ENCODE peak calls at places on chromosomes 6 and 20, in seven cellular contexts. G, X, D, I, R, B and C are unnamed samples.

GRCh38 chr6:149028767-149029405 is 282.1 kb downstream of the UST start:
- DNase-seq in G (peak), D (no peak), R (no peak), B (no peak), X (peak), I (peak), C (peak)

GRCh38 chr20:34921436-34921835 is 34.2 kb downstream of the GSS start:
- DNase-seq in D (no peak), G (no peak), B (no peak), I (no peak), X (no peak), R (no peak), C (peak)

GRCh38 chr6:139776051-139776450 is 401.6 kb upstream of the CITED2 start:
- DNase-seq in I (no peak), R (no peak), B (no peak), G (no peak), D (no peak), X (no peak), C (no peak)

GRCh38 chr6:90712165-90712564 is 125.3 kb upstream of the MAP3K7 start:
- DNase-seq in D (no peak), R (no peak), X (no peak), B (no peak), G (no peak), I (no peak), C (no peak)

GRCh38 chr6:145903356-145904102 is 60.6 kb downstream of the SHPRH start:
- DNase-seq in G (no peak), D (no peak), B (no peak), I (no peak), X (no peak), R (no peak), C (no peak)

GRCh38 chr20:58571341-58571941 is 56.2 kb upstream of the APCDD1L start:
- DNase-seq in G (no peak), X (no peak), D (no peak), I (peak), B (no peak), R (no peak), C (no peak)

GRCh38 chr6:90168693-90169131 is 127.9 kb downstream of the BACH2 start:
- DNase-seq in B (no peak), G (no peak), D (no peak), X (no peak), R (no peak), I (no peak), C (peak)

GRCh38 chr20:34045294-34045693 is 51.6 kb downstream of the RALY start:
- DNase-seq in I (peak), B (no peak), X (peak), D (no peak), G (peak), R (no peak), C (peak)

GRCh38 chr20:6668546-6668945 is 98.9 kb upstream of the BMP2 start:
- DNase-seq in I (no peak), B (no peak), R (no peak), D (no peak), G (no peak), X (no peak), C (no peak)

DNA sequence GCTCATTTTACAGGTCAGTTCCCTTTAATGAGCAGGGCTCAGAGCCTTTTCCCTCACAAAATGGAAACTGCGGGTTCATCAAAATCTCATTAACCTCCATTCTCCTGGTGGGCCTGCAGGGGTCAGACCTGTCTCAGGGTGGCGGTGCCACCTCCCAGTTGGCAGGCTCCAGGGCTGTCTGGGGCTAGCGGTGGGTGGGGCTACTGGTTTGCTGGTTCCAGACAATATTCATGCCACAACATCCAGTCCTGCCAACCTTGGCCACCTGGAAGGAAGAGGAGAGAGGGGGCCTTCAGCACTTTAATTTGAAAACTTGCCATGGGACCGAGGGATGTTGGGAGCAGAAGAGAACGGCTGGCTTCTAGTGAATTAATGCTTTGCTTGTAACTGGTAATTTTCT is 41.9 kb upstream of the CTNNBL1 start:
- DNase-seq in I (peak), D (no peak), B (peak), G (peak), X (no peak), R (no peak), C (peak)
- TF ChIP-seq CTCF in I (peak), D (peak), B (peak), G (peak), X (peak), R (no peak), C (peak)

GRCh38 chr20:15287331-15287730 is 949.9 kb upstream of the FLRT3 start:
- DNase-seq in X (no peak), D (no peak), R (no peak), I (no peak), B (no peak), G (no peak), C (no peak)

GRCh38 chr20:15288076-15288475 is 950.7 kb upstream of the FLRT3 start:
- DNase-seq in R (no peak), X (no peak), I (no peak), D (no peak), G (no peak), B (no peak), C (no peak)

DNA sequence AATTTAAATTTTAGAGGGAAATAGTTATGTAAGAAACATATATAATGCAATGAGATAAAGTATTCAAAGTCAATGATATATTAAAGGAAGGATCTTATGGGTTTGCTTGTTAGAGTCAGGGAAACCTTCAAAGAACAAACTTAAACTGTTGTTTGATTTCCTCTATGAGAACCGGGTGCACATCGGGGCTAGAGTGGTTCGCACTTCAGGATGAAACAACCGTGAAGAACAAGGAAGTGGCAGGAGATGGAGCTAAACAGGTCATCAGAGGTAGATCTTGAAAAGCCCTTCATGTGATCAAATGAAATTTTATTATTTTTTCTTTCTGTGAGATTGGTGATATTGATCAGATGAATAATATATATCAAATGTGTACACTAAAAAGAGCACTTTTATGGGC is 951.9 kb upstream of the FLRT3 start:
- DNase-seq in G (no peak), D (no peak), R (no peak), X (no peak), I (no peak), B (no peak), C (no peak)
- TF ChIP-seq CTCF in G (no peak), D (no peak), R (no peak), X (no peak), I (no peak), B (no peak), C (no peak)

DNA sequence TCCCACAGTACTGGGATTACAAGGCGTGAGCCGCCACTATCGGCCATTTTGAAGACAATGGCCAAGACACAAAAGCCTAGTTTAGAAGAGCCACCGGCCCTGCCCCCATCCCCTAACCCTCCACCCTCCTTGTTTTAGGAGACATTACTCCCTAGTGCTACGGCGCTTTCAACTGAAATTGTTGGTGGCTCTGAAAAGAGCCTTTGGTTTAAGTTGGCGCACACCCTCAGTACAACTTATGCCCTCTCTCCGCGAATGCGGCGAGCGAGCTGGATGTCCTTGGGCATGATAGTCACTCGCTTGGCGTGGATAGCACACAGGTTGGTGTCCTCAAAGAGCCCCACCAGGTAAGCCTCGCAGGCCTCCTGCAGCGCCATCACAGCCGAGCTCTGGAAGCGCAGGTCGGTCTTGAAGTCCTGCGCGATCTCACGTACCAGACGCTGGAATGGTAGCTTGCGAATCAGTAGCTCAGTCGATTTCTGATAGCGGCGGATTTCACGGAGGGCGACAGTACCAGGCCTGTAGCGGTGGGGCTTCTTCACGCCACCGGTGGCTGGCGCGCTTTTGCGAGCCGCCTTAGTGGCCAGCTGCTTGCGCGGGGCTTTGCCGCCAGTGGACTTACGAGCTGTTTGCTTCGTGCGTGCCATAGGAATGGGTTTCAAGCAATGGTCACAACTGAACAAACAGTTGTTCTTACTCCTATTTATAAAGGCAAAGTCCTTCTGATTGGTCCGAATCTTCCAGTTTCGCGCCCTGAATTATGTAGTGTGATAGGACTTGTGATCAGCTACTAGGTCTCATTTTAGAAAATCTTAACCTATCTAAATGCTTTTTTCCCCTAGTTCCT is 114.8 kb upstream of the BTN3A2 start:
- DNase-seq in D (peak), B (peak), R (peak), X (no peak), I (no peak), G (peak), C (peak)
- TF ChIP-seq CTCF in D (no peak), B (peak), R (no peak), X (no peak), I (no peak), G (peak), C (peak)

GRCh38 chr20:40160151-40160550 is 528.9 kb downstream of the MAFB start:
- DNase-seq in B (peak), G (peak), D (peak), X (peak), I (peak), R (peak), C (peak)

GRCh38 chr20:40156600-40157307 is 532.3 kb downstream of the MAFB start:
- DNase-seq in X (no peak), D (no peak), B (no peak), R (no peak), I (no peak), G (no peak), C (no peak)

GRCh38 chr20:40148886-40149285 is 540.1 kb downstream of the MAFB start:
- DNase-seq in I (no peak), B (no peak), D (no peak), R (no peak), G (no peak), X (no peak), C (no peak)

DNA sequence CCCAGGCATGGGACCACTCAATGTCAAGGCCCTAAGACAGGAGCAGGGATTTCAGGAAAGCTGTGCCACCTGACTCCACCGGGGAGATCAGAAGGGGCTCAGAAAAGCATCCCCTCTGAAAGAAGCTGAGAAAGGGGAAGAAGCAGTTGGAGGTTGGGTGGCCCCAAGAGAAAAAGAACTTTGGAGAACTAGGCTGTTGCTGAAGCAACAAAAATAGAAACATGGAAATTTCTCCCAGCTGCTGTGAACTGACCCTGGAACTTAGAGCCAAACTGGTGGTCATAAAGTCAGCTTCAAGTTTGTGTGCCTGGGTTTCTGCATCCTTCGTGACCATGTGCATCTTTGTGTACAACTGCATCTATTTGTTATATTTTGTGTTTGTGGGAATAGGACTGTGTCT is 534.5 kb downstream of the MAFB start:
- DNase-seq in X (no peak), R (no peak), B (no peak), G (no peak), D (no peak), I (no peak), C (no peak)
- TF ChIP-seq CTCF in X (no peak), R (no peak), B (no peak), G (no peak), D (no peak), I (no peak), C (no peak)

DNA sequence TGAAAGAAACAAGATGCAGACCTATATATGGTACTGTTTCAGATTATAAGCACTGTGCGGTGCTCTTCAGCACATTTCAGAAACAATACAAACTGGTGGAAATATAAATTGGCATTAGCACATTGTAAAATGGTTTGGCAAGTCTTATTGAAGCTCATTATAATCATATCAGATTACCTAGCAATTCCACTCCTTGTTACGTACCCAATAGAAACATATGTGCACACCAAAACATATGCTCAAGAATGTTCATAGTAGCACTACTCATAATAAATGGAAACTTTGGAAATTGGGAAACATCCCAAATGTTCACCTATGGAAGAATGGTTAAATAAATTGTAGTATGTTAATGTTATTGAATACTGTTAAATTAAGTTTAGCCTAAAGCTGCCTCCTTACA is 54.9 kb upstream of the PLEKHG1 start:
- DNase-seq in X (no peak), D (no peak), I (no peak), R (no peak), G (no peak), B (no peak), C (no peak)
- TF ChIP-seq CTCF in X (no peak), D (no peak), I (no peak), R (no peak), G (no peak), B (no peak), C (no peak)

DNA sequence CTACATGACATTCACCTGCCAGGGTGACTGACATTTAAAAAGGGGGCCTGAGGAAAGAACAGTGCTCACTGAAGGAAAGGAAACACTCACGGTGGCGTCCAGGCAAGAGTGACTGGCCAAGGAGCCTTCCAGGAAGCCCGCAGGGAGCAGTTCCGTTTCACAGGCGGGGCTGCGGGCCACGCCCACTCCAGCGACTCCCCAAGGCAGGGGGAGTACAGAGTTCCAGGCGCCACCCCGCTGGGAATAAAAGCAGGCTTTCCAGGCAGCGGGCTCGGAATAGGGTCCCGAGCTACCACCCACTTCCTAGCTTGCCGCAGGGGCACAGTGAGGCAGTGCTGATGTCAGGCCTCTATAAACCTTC is 34.2 kb downstream of the PKIG start:
- DNase-seq in R (no peak), X (peak), D (no peak), I (peak), G (no peak), B (no peak), C (no peak)
- TF ChIP-seq CTCF in R (no peak), X (no peak), D (no peak), I (no peak), G (no peak), B (no peak), C (no peak)

GRCh38 chr6:130760006-130760405 is 67.2 kb upstream of the SMLR1 start:
- DNase-seq in D (no peak), R (no peak), G (no peak), B (no peak), X (no peak), I (no peak), C (peak)
- TF ChIP-seq CTCF in D (peak), R (no peak), G (no peak), B (peak), X (no peak), I (no peak), C (peak)

DNA sequence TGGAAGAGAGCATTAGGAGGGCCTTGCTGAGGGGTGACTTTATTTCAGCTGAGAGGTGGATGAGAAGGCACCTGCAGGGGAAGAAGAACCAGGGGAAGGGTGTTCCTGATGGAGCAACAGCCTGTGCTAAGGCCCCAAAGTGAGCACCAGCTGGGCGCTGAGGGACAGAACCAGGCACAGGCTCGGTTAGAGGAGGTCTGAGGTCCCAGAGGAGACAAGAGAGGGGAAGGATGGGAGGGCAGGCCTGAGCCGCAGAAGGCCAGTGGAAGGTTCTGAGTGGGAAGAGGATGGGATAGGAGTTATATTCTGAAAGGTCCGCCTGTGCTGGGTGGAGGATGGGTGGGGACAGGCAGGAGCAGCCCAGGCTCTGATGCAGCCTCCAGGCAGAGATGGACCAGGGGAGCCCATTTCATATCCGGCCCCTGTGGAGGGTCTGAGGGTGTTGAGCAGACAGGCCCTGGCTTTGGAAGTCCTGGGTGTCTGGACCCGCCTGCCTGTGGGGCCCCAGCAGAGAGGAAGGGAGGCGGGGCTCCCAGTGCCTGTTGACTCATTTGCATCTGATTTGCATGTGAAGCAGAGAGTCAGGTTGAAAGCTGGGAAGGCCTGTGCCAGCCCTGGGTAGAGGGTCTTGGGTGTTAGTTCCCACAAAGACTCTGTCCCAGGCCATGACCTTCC is 10.7 kb upstream of the FAM110A start:
- DNase-seq in I (no peak), D (no peak), G (no peak), X (no peak), B (no peak), R (peak), C (no peak)
- TF ChIP-seq CTCF in I (no peak), D (no peak), G (no peak), X (no peak), B (no peak), R (no peak), C (no peak)